ENCODE peak calls at places on chromosomes 11 and 22, in seven cellular contexts. D is psoas muscle, A is HTR-8/SVneo, L is SHP77, R is GDM1, I is neuronal stem cell, N is SJSA1. E is an unnamed sample.

GRCh38 chr11:117941163-117941707 is 12.0 kb upstream of the TMPRSS13 start:
- DNase-seq in R (no peak), D (no peak), L (no peak), A (no peak), N (no peak), I (no peak), E (no peak)

GRCh38 chr11:88421530-88421929 is 84.0 kb upstream of the CTSC start:
- DNase-seq in R (peak; percentile 48), I (no peak), N (no peak), A (no peak), L (no peak), D (no peak), E (peak; percentile 79)

GRCh38 chr22:20858615-20859416 is at the start of the genes PI4KA and SNAP29:
- DNase-seq in I (peak; percentile 96), R (peak; percentile 98), L (peak; percentile 97), A (peak; percentile 96), N (peak; percentile 99), D (peak; percentile 100), E (peak; percentile 95)

GRCh38 chr22:41976961-41977566 is 7.8 kb downstream of the SEPTIN3 start:
- DNase-seq in L (peak; percentile 60), N (no peak), D (no peak), R (no peak), A (no peak), I (no peak), E (no peak)

GRCh38 chr22:40764743-40765441 is 54.3 kb downstream of the SLC25A17 start:
- DNase-seq in A (no peak), L (no peak), R (no peak), D (no peak), N (no peak), I (no peak), E (no peak)

GRCh38 chr11:120197254-120197891 is 13.5 kb upstream of the OAF start:
- DNase-seq in L (no peak), R (no peak), D (no peak), A (no peak), N (no peak), I (no peak), E (no peak)

GRCh38 chr11:46649180-46649738 is 31.9 kb downstream of the ATG13 start:
- DNase-seq in D (peak; percentile 36), I (peak; percentile 11), L (no peak), A (peak; percentile 83), R (no peak), N (peak; percentile 79), E (no peak)

GRCh38 chr22:35555351-35555915 is 14.8 kb downstream of the RASD2 start:
- DNase-seq in A (no peak), L (no peak), D (no peak), R (no peak), I (no peak), N (no peak), E (no peak)

GRCh38 chr11:79117488-79117887 is 323.3 kb downstream of the TENM4 start:
- DNase-seq in A (no peak), D (no peak), L (no peak), R (no peak), N (no peak), I (no peak), E (no peak)

GRCh38 chr11:102614485-102614884 is 10.6 kb downstream of the MMP20 start:
- DNase-seq in D (no peak), L (no peak), N (no peak), A (no peak), I (no peak), R (no peak), E (no peak)

GRCh38 chr11:2940166-2940929 is 11.1 kb upstream of the PHLDA2 start:
- DNase-seq in R (no peak), L (no peak), N (peak; percentile 62), D (peak; percentile 55), A (peak; percentile 53), I (no peak), E (no peak)

GRCh38 chr11:69499216-69499945 is 17.9 kb downstream of the LINC01488 start:
- DNase-seq in I (no peak), N (no peak), L (no peak), A (no peak), D (no peak), R (no peak), E (no peak)